ENCODE peak calls at places on chromosomes 11 and 22, in seven cellular contexts. M is tibial artery; D is A549; C is OCI-LY7; K is ovary; R is CD4-positive, CD25-positive, alpha-beta regulatory T cell; G is neural progenitor cell. Y is an unnamed sample. For H3K9me3, the result is how much of the 10 kb centered on the place peaks cover.

GRCh38 chr11:15893080-15893492 is 463.3 kb downstream of the SOX6 start:
- DNase-seq in C (no peak), R (no peak), M (no peak), D (no peak), G (no peak), K (no peak), Y (no peak)

GRCh38 chr22:44729391-44730012 is 22.9 kb upstream of the ARHGAP8 start:
- DNase-seq in C (no peak), R (no peak), M (no peak), G (no peak), K (peak), D (no peak), Y (no peak)

GRCh38 chr11:60918251-60918940 is 4.4 kb downstream of the TMEM109 start:
- DNase-seq in C (no peak), K (no peak), R (no peak), G (no peak), D (no peak), M (peak), Y (no peak)

GRCh38 chr22:45844949-45845613 is 131.9 kb downstream of the WNT7B start:
- DNase-seq in R (no peak), M (no peak), G (peak), C (no peak), D (no peak), K (no peak), Y (no peak)

GRCh38 chr11:106101797-106102196 is 24.3 kb downstream of the AASDHPPT start:
- DNase-seq in K (no peak), C (no peak), G (no peak), M (no peak), R (no peak), D (no peak), Y (no peak)

GRCh38 chr11:76808158-76808557 is 25.0 kb downstream of the TSKU start:
- DNase-seq in G (peak), K (no peak), M (no peak), C (no peak), R (no peak), D (no peak), Y (no peak)

GRCh38 chr22:46240073-46240472 is 10.0 kb downstream of the CDPF1 start:
- DNase-seq in K (no peak), M (peak), R (no peak), C (peak), D (no peak), G (no peak), Y (no peak)

GRCh38 chr11:66371627-66372415 is at the start of gene SLC29A2:
- DNase-seq in G (peak), D (peak), K (no peak), C (peak), M (peak), R (peak), Y (peak)

GRCh38 chr22:20957118-20957690 is 9.9 kb upstream of the AIFM3 start:
- DNase-seq in C (no peak), M (no peak), R (no peak), K (no peak), D (peak), G (peak), Y (peak)

GRCh38 chr11:59145534-59145933 is 2.9 kb downstream of the FAM111A start:
- DNase-seq in D (no peak), M (no peak), C (no peak), K (no peak), G (no peak), R (no peak), Y (no peak)

GRCh38 chr11:94120946-94121345 is 7.7 kb upstream of the PANX1 start:
- DNase-seq in C (no peak), M (no peak), R (no peak), G (no peak), K (no peak), D (no peak), Y (no peak)

GRCh38 chr11:75275581-75275980 is 35.0 kb downstream of the TPBGL start:
- DNase-seq in K (peak), D (no peak), M (peak), G (no peak), R (peak), C (peak), Y (peak)

GRCh38 chr11:22976146-22976545 is 115.9 kb upstream of the CCDC179 start:
- DNase-seq in G (no peak), M (peak), K (no peak), D (no peak), R (no peak), C (no peak), Y (no peak)

GRCh38 chr11:122578168-122578825 is 77.2 kb upstream of the UBASH3B start:
- DNase-seq in D (no peak), G (no peak), K (no peak), R (no peak), C (peak), M (no peak), Y (no peak)

GRCh38 chr11:2440646-2441045 is 3.7 kb downstream of the TRPM5 start:
- DNase-seq in G (no peak), C (no peak), D (no peak), K (no peak), M (peak), R (no peak), Y (peak)

GRCh38 chr11:45948341-45948740 is 25.9 kb downstream of the LARGE2 start:
- DNase-seq in M (no peak), R (no peak), K (no peak), D (no peak), C (no peak), G (no peak), Y (no peak)

GRCh38 chr22:47259049-47259448 is 496.6 kb downstream of the TBC1D22A start:
- DNase-seq in C (no peak), R (no peak), G (no peak), K (no peak), D (no peak), M (no peak), Y (no peak)
- H3K9me3 ChIP-seq in C (under half), R (under half), G (under half), K (under half), D (under half), M (under half), Y (under half)

DNA sequence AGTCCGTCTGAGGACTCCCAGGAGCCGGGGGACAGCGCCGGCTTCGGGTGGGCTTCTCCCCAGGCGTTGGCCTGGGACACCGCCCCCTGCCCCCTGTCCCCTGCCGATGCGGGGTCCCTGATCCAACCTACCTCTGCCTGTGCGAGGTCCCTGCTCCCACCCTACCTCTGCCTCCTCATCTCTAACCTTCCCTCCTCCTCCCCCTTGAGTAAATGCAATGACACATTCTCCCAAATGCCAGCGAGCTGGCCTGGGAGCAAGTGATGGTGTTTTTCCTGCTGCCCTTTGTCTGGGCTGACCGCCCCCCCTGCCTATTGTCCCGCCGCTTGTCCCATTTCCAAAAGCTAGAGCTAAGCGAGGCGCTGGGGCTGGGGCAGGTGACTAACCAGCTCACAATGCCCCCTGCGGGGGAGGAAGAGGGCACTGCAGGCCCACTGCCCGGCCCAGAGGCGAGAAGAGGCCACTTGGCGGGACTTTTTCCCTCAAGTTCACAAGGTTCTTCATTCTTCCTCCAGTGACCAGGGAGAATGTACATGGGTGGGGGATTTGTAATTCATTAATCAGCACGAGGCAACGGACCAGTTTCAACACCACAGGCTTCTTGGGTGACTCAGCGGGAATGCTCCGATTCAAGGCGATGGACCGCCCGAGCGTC is 645 bp upstream of the CLCF1 start:
- DNase-seq in M (peak), D (peak), C (peak), R (peak), K (peak), G (peak), Y (peak)
- H3K27ac ChIP-seq in M (peak), D (peak), C (no peak), R (peak), K (peak), G (no peak), Y (peak)

GRCh38 chr11:50164050-50164449 is 131.4 kb downstream of the OR4C45 start:
- DNase-seq in M (no peak), K (no peak), D (no peak), C (no peak), G (no peak), R (no peak), Y (no peak)
- H3K9me3 ChIP-seq in M (under half), K (under half), D (under half), C (under half), G (under half), R (under half), Y (under half)

GRCh38 chr11:131146817-131147490 is 223.5 kb upstream of the NTM start:
- DNase-seq in R (no peak), K (no peak), G (no peak), D (no peak), M (no peak), C (no peak), Y (no peak)
- H3K27ac ChIP-seq in R (no peak), K (no peak), G (no peak), D (no peak), M (no peak), C (no peak), Y (no peak)

GRCh38 chr11:70698871-70699270 is 300.5 kb downstream of the CTTN start:
- DNase-seq in D (no peak), K (no peak), R (no peak), M (no peak), G (no peak), C (no peak), Y (peak)

GRCh38 chr11:70700871-70701270 is 302.5 kb downstream of the CTTN start:
- DNase-seq in C (no peak), R (no peak), K (no peak), M (no peak), D (no peak), G (peak), Y (peak)

GRCh38 chr11:70700453-70700852 is 302.1 kb downstream of the CTTN start:
- DNase-seq in M (no peak), R (no peak), C (no peak), D (no peak), K (no peak), G (no peak), Y (peak)

GRCh38 chr11:70697701-70698100 is 299.4 kb downstream of the CTTN start:
- DNase-seq in C (no peak), K (no peak), G (no peak), D (no peak), M (no peak), R (no peak), Y (no peak)

DNA sequence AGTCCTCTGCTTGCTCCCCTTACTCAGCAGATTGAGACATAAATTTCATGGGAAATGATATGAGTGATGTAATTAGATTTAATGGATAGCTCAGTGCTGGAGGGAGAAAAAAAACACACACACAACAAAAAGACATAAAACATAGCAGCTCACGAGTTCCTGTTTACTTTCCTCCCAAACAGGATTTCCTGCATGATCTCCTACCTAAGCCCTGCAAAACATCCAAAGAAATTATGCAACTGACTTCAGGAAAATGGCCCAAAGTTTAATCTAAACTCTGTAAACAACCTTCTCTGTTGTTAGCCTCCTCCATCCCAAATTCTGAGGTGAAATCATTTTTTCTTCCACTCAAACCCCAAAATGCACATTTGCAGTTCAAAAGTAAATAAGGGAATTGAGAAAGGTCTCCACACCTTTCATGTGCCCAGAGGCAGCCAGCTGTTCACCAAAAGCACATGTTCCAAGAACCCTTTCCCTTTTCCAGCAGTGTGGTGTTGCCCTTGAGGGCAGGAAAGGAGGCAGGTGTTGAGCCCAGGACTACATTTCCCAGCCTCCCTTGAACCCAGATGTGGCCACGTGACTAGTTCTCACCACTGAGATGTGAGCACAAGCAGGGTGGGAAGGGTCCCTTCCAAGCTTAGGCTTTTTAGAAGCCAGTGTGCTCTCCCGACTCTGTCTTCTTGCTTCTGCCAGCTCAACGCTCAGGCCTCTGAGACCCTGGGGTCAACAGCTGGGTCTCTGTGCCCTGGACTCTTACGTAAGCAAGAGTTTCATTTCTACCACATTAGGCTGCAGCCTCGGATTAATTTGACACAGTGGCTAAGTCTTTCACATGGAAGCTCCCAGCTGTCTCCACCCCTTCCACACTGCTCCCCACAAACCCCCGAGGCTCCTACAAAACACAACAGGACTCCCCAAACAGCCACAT is 301.2 kb downstream of the CTTN start:
- DNase-seq in G (peak), K (no peak), M (no peak), R (no peak), D (no peak), C (peak), Y (peak)
- H3K9me3 ChIP-seq in G (under half), K (under half), M (under half), R (under half), D (under half), C (under half), Y (under half)

GRCh38 chr22:39469681-39470461 is 13.1 kb downstream of the MGAT3 start:
- DNase-seq in M (no peak), K (no peak), C (no peak), D (no peak), R (no peak), G (peak), Y (no peak)
- H3K27ac ChIP-seq in M (no peak), K (no peak), C (peak), D (no peak), R (no peak), G (peak), Y (peak)

Y was measured in upper lobe of right lung.